ENCODE peak calls at places on chromosome 7, in six cellular contexts. W is naive thymus-derived CD4-positive, alpha-beta T cell; G is H7; C is T1000; Z is A549; S is NB4. F is an unnamed sample.
A peak's percentile ranks its signal among the peaks of the same experiment; 100 is the strongest.

GRCh38 chr7:101986335-101986734 is 168.9 kb downstream of the CUX1 start:
- DNase-seq in S (no peak), G (no peak), Z (no peak), W (no peak), C (no peak), F (no peak)

GRCh38 chr7:144255471-144255897 is 9.1 kb downstream of the OR2A7 start:
- DNase-seq in C (no peak), W (no peak), S (peak; percentile 1), Z (no peak), G (peak; percentile 17), F (no peak)

GRCh38 chr7:80385512-80385911 is 126.4 kb downstream of the GNAT3 start:
- DNase-seq in S (no peak), Z (no peak), G (no peak), W (no peak), C (no peak), F (no peak)

GRCh38 chr7:157760004-157760730 is 423.4 kb downstream of the DNAJB6 start:
- DNase-seq in W (peak; percentile 26), C (no peak), Z (no peak), S (peak; percentile 78), G (peak; percentile 85), F (no peak)

GRCh38 chr7:135168001-135168400 is 2.5 kb downstream of the CYREN start:
- DNase-seq in S (no peak), G (peak; percentile 38), W (no peak), C (no peak), Z (no peak), F (no peak)

GRCh38 chr7:132161231-132161915 is 414.9 kb downstream of the PLXNA4 start:
- DNase-seq in W (no peak), C (no peak), S (no peak), Z (no peak), G (no peak), F (no peak)

GRCh38 chr7:155803418-155804376 is 8.6 kb downstream of the SHH start:
- DNase-seq in Z (no peak), W (no peak), C (peak; percentile 14), G (peak; percentile 85), S (peak; percentile 75), F (peak; percentile 38)

GRCh38 chr7:98878365-98879197 is at the start of gene TRRAP:
- DNase-seq in G (peak; percentile 97), W (peak; percentile 87), Z (peak; percentile 58), C (peak; percentile 29), S (peak; percentile 85), F (peak; percentile 62)

GRCh38 chr7:34452363-34452762 is 205.7 kb upstream of the NPSR1 start:
- DNase-seq in Z (no peak), W (no peak), G (no peak), C (no peak), S (no peak), F (no peak)

GRCh38 chr7:129877146-129877792 is 75.5 kb downstream of the UBE2H start:
- DNase-seq in G (no peak), Z (no peak), C (no peak), W (no peak), S (peak; percentile 38), F (no peak)

GRCh38 chr7:158074896-158075632 is 512.6 kb downstream of the PTPRN2 start:
- DNase-seq in S (no peak), Z (no peak), G (peak; percentile 77), W (no peak), C (no peak), F (no peak)

GRCh38 chr7:48424731-48425130 is 253.5 kb downstream of the ABCA13 start:
- DNase-seq in W (no peak), Z (peak; percentile 12), G (peak; percentile 48), S (peak; percentile 40), C (no peak), F (no peak)

GRCh38 chr7:4479367-4480039 is 202.6 kb upstream of the FOXK1 start:
- DNase-seq in C (peak; percentile 17), G (peak; percentile 80), Z (peak; percentile 72), W (peak; percentile 9), S (peak; percentile 83), F (no peak)

GRCh38 chr7:116698930-116699722 is 27.1 kb downstream of the MET start:
- DNase-seq in S (no peak), Z (no peak), G (no peak), W (no peak), C (no peak), F (no peak)

GRCh38 chr7:135976312-135977019 is 693 bp downstream of the MTPN start:
- DNase-seq in C (no peak), S (no peak), W (peak; percentile 32), G (peak; percentile 73), Z (peak; percentile 27), F (peak; percentile 43)

GRCh38 chr7:73521636-73522080 is 435 bp downstream of the BAZ1B start:
- DNase-seq in W (peak; percentile 24), G (peak; percentile 85), S (no peak), C (no peak), Z (peak; percentile 64), F (no peak)

GRCh38 chr7:134779741-134780065 is 269 bp downstream of the CALD1 start:
- DNase-seq in W (no peak), Z (no peak), C (no peak), S (no peak), G (no peak), F (no peak)

GRCh38 chr7:130939285-130940095 is 205.5 kb upstream of the KLF14 start:
- DNase-seq in C (no peak), G (no peak), Z (no peak), S (no peak), W (no peak), F (no peak)

GRCh38 chr7:150876817-150877526 is 24.7 kb downstream of the AOC1 start:
- DNase-seq in Z (peak; percentile 85), W (peak; percentile 47), C (no peak), S (peak; percentile 86), G (peak; percentile 90), F (peak; percentile 10)

GRCh38 chr7:125089171-125089570 is 159.5 kb upstream of the POT1 start:
- DNase-seq in G (no peak), S (no peak), C (no peak), Z (no peak), W (no peak), F (no peak)

GRCh38 chr7:84190016-84190705 is 4.4 kb downstream of the SEMA3A start:
- DNase-seq in Z (no peak), S (no peak), W (no peak), G (no peak), C (no peak), F (no peak)

GRCh38 chr7:22625251-22625650 is 101.7 kb upstream of the IL6 start:
- DNase-seq in W (no peak), G (no peak), C (no peak), Z (no peak), S (no peak), F (no peak)

GRCh38 chr7:157271991-157272324 is 64.8 kb upstream of the DNAJB6 start:
- DNase-seq in W (no peak), C (peak; percentile 60), S (peak; percentile 72), G (peak; percentile 32), Z (no peak), F (no peak)

GRCh38 chr7:156929789-156930539 is 19.5 kb upstream of the NOM1 start:
- DNase-seq in G (no peak), W (no peak), S (no peak), C (no peak), Z (no peak), F (no peak)

GRCh38 chr7:70810558-70811139 is 321.3 kb upstream of the GALNT17 start:
- DNase-seq in S (no peak), C (no peak), W (no peak), Z (no peak), G (no peak), F (no peak)

GRCh38 chr7:152336754-152337368 is 98.9 kb downstream of the KMT2C start:
- DNase-seq in G (peak; percentile 44), C (no peak), Z (peak; percentile 53), S (peak; percentile 69), W (peak; percentile 42), F (no peak)

GRCh38 chr7:64101126-64101942 is 56.1 kb downstream of the ZNF727 start:
- DNase-seq in Z (no peak), W (no peak), G (no peak), C (no peak), S (no peak), F (no peak)

GRCh38 chr7:356087-356486 is 66.1 kb downstream of the FOXL3 start:
- DNase-seq in Z (no peak), S (no peak), C (no peak), G (no peak), W (no peak), F (no peak)

GRCh38 chr7:20798694-20799121 is 12.0 kb upstream of the SP8 start:
- DNase-seq in Z (no peak), G (peak; percentile 72), S (no peak), C (no peak), W (no peak), F (no peak)

GRCh38 chr7:77980087-77980713 is 181.6 kb downstream of the PHTF2 start:
- DNase-seq in G (no peak), Z (no peak), W (no peak), C (no peak), S (no peak), F (no peak)

GRCh38 chr7:87628780-87629569 is 777 bp downstream of the RUNDC3B start:
- DNase-seq in W (peak; percentile 51), Z (no peak), G (peak; percentile 65), C (peak; percentile 19), S (no peak), F (no peak)

GRCh38 chr7:3089493-3089892 is 45.8 kb upstream of the CARD11 start:
- DNase-seq in G (peak; percentile 88), Z (peak; percentile 56), W (no peak), S (peak; percentile 47), C (no peak), F (peak; percentile 41)

GRCh38 chr7:140403878-140404564 is at the start of gene RAB19:
- DNase-seq in Z (no peak), G (peak; percentile 85), S (no peak), W (peak; percentile 66), C (no peak), F (peak; percentile 33)

F was measured in CD4-positive, CD25-positive, alpha-beta regulatory T cell.